ENCODE peak calls at places on chromosomes 12 and 14, in six cellular contexts. J is mesendoderm, V is H9, T is IMR-90, A is H1, P is mesenchymal stem cell. B is an unnamed sample.

GRCh38 chr14:105532111-105532623 is 5.8 kb downstream of the TMEM121 start:
- DNase-seq in T (no peak), V (no peak), A (no peak), J (no peak), P (no peak), B (no peak)

GRCh38 chr14:50603565-50603964 is 43.6 kb downstream of the ATL1 start:
- DNase-seq in P (no peak), A (no peak), T (peak), V (no peak), J (no peak), B (no peak)

GRCh38 chr14:32185097-32185496 is 16.7 kb upstream of the RNU6-7 start:
- DNase-seq in A (no peak), J (no peak), T (no peak), V (no peak), P (no peak), B (no peak)

GRCh38 chr12:81128930-81129554 is 51.2 kb downstream of the ACSS3 start:
- DNase-seq in A (no peak), T (peak), V (peak), P (peak), J (peak), B (peak)

GRCh38 chr12:72865921-72866320 is 593.8 kb downstream of the TRHDE start:
- DNase-seq in T (no peak), J (no peak), A (no peak), P (no peak), V (no peak), B (no peak)

GRCh38 chr12:57248934-57249742 is 1.8 kb downstream of the STAC3 start:
- DNase-seq in J (no peak), V (peak), A (no peak), T (no peak), P (no peak), B (no peak)

GRCh38 chr14:56976211-56976610 is 165.9 kb upstream of the OTX2 start:
- DNase-seq in V (no peak), T (no peak), A (no peak), P (no peak), J (no peak), B (no peak)

GRCh38 chr14:100807496-100807895 is 18.4 kb upstream of the MEG3 start:
- DNase-seq in J (no peak), T (no peak), A (no peak), P (no peak), V (no peak), B (no peak)

GRCh38 chr12:56520025-56520810 is 1.4 kb upstream of the RBMS2 start:
- DNase-seq in V (no peak), J (no peak), T (peak), A (no peak), P (peak), B (no peak)

GRCh38 chr14:40413146-40413545 is 980.9 kb upstream of the FBXO33 start:
- DNase-seq in J (no peak), P (no peak), V (no peak), A (no peak), T (no peak), B (no peak)

GRCh38 chr12:8664228-8664963 is 1.8 kb upstream of the MFAP5 start:
- DNase-seq in P (no peak), V (no peak), J (no peak), A (no peak), T (no peak), B (no peak)

GRCh38 chr12:11729439-11730150 is 80.1 kb downstream of the ETV6 start:
- DNase-seq in T (no peak), J (no peak), V (no peak), A (no peak), P (no peak), B (no peak)

GRCh38 chr12:16189849-16190248 is 87.6 kb downstream of the SLC15A5 start:
- DNase-seq in A (no peak), J (no peak), P (no peak), V (no peak), T (peak), B (no peak)

GRCh38 chr12:106645074-106645421 is 62.2 kb downstream of the RFX4 start:
- DNase-seq in J (no peak), V (no peak), A (no peak), T (no peak), P (no peak), B (no peak)

GRCh38 chr12:74538491-74539258 is 1.0 kb downstream of the ATXN7L3B start:
- DNase-seq in P (peak), T (no peak), A (no peak), V (no peak), J (peak), B (no peak)

GRCh38 chr12:34399631-34400422 is 377.5 kb downstream of the ALG10 start:
- DNase-seq in A (peak), P (no peak), J (no peak), T (no peak), V (peak), B (no peak)

GRCh38 chr12:14256139-14256538 is 109.3 kb upstream of the ATF7IP start:
- DNase-seq in A (no peak), T (peak), P (peak), J (no peak), V (no peak), B (no peak)

GRCh38 chr12:49121047-49121696 is 10.0 kb downstream of the TUBA1B start:
- DNase-seq in A (peak), V (peak), T (peak), P (peak), J (peak), B (peak)

GRCh38 chr14:88554458-88555286 is at the start of gene PTPN21:
- DNase-seq in T (peak), A (peak), V (peak), J (peak), P (peak), B (peak)

GRCh38 chr12:121799175-121799841 is 4.5 kb upstream of the SETD1B start:
- DNase-seq in V (peak), T (peak), A (no peak), J (peak), P (peak), B (no peak)

GRCh38 chr14:97179573-97179972 is 382.4 kb downstream of the VRK1 start:
- DNase-seq in P (no peak), T (no peak), V (no peak), J (peak), A (no peak), B (no peak)

GRCh38 chr12:121238604-121239334 is 28.8 kb downstream of the P2RX4 start:
- DNase-seq in P (no peak), T (no peak), V (peak), J (peak), A (no peak), B (no peak)

GRCh38 chr14:59028476-59029202 is 159.8 kb upstream of the DAAM1 start:
- DNase-seq in P (peak), A (peak), J (peak), V (peak), T (peak), B (peak)

GRCh38 chr12:21852251-21852650 is 77.7 kb upstream of the KCNJ8 start:
- DNase-seq in V (no peak), P (no peak), J (no peak), T (peak), A (no peak), B (no peak)

GRCh38 chr14:54475187-54475881 is 13.4 kb downstream of the GMFB start:
- DNase-seq in P (peak), V (no peak), T (peak), J (no peak), A (no peak), B (no peak)

GRCh38 chr14:104639889-104640548 is 35.4 kb upstream of the TMEM179 start:
- DNase-seq in V (peak), J (peak), T (peak), A (peak), P (peak), B (peak)

GRCh38 chr14:93655078-93655750 is 133.1 kb downstream of the PRIMA1 start:
- DNase-seq in V (peak), P (peak), A (peak), J (peak), T (peak), B (peak)

GRCh38 chr12:2267624-2268477 is 215.1 kb downstream of the CACNA1C start:
- DNase-seq in T (peak), P (peak), J (peak), A (no peak), V (peak), B (no peak)

GRCh38 chr12:70290126-70290525 is 46.9 kb downstream of the CNOT2 start:
- DNase-seq in T (no peak), P (no peak), J (no peak), V (no peak), A (no peak), B (no peak)
- H3K27ac ChIP-seq in T (no peak), P (peak), J (no peak), V (no peak), A (peak), B (no peak)

DNA sequence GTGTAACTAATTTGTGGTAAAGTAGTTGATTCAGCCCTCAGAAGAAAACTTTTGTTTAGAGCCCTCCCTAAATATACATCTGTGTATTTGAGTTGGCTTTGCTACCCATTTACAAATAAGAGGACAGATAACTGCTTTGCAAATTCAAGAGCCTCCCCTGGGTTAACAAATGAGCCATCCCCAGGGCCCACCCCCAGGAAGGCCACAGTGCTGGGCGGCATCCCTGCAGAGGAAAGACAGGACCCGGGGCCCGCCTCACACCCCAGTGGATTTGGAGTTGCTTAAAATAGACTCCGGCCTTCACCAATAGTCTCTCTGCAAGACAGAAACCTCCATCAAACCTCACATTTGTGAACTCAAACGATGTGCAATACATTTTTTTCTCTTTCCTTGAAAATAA is 2.7 kb downstream of the FZD10 start:
- DNase-seq in J (no peak), P (no peak), A (peak), V (peak), T (no peak), B (no peak)
- H3K23ac ChIP-seq in J (no peak), P (no peak), A (no peak), V (no peak), T (no peak), B (no peak)

DNA sequence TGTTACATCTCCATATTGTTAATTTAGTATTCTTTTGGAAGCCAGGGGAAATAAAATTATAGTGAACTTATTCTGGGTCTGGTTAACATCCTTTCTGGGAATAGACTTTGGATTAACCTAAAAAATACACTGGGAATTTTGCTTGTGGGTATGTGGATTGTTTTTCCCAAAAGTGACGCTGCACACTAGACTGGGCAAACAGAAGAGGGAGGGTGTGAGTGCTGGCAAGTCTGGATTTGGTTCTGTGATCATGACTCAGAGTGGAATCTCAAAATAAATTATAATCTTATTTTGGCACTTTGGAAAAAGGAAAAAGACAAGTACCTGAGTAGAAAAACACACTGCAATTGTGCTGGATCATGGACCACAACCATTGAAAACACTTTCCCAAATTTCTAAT is 15.2 kb upstream of the LUM start:
- DNase-seq in T (no peak), V (no peak), J (no peak), A (no peak), P (no peak), B (no peak)
- H3K27ac ChIP-seq in T (no peak), V (no peak), J (no peak), A (no peak), P (no peak), B (no peak)

GRCh38 chr14:67187826-67188225 is 1.4 kb upstream of the GARIN2 start:
- DNase-seq in A (no peak), P (peak), V (no peak), J (no peak), T (peak), B (no peak)

GRCh38 chr14:67187210-67187609 is 2.0 kb upstream of the GARIN2 start:
- DNase-seq in P (peak), T (peak), A (no peak), V (no peak), J (peak), B (no peak)

GRCh38 chr14:67188326-67188725 is 914 bp upstream of the GARIN2 start:
- DNase-seq in V (no peak), J (no peak), T (no peak), P (no peak), A (no peak), B (no peak)

GRCh38 chr14:67186369-67186768 is 2.9 kb upstream of the GARIN2 start:
- DNase-seq in P (no peak), J (peak), A (no peak), V (no peak), T (no peak), B (no peak)

DNA sequence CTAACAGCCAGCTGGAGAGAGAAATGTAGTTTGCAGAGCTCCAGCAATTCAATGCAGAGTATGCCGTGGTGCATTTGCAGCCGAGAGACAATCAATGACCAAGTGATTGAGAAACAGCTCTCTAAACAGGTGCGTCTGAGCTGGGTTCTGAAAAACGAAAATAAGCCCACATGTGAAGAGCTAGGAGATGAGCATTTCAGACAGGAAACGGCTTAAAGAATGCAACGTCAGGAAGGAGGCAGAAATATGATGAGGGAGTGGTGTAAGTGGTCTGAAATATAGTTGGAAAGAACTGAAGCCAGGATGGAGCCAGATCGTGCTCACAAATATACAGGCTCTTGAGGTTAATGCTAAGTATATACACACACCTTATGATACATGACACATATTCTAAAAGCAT is 2.5 kb upstream of the GARIN2 start:
- DNase-seq in T (peak), A (no peak), J (no peak), V (no peak), P (peak), B (no peak)
- H3K23ac ChIP-seq in T (no peak), A (no peak), J (no peak), V (no peak), P (no peak), B (no peak)

GRCh38 chr12:62684586-62685295 is 218.1 kb downstream of the MON2 start:
- DNase-seq in T (no peak), J (peak), A (no peak), P (no peak), V (no peak), B (no peak)
- H3K27ac ChIP-seq in T (no peak), J (no peak), A (no peak), P (no peak), V (no peak), B (no peak)

B was measured in neuronal stem cell.